ENCODE peak calls at places on chromosome 22, in ten cellular contexts. One of them, this sample, is unnamed.
A peak's percentile ranks its signal among the peaks of the same experiment; 100 is the strongest.

GRCh38 chr22:42410708-42411107 is 21.5 kb downstream of the NFAM1 start:
- DNase-seq in HS-5: no peak
- DNase-seq in EL: no peak
- DNase-seq in NCI-H774: no peak
- DNase-seq in stimulated activated CD4-positive, alpha-beta T cell treated with anti-CD3 and anti-CD28 coated beads, TNF-alpha, amount 100 ng/mL, for 24 hours: no peak
- DNase-seq in NCI-H1105: peak; percentile 34
- DNase-seq in mucosa of gallbladder: no peak
- DNase-seq in NCI-H1092 treated with DMSO at 0.1 percent for 48 hours: no peak
- DNase-seq in stimulated activated CD8-positive, alpha-beta memory T cell treated with anti-CD3 and anti-CD28 coated beads, Interleukin-15, amount 100 ng/mL, for 24 hours: no peak
- DNase-seq in T-helper 22 cell: no peak
- DNase-seq in this sample: no peak

GRCh38 chr22:19874307-19875060 is 19.8 kb upstream of the GNB1L start:
- DNase-seq in NCI-H1092 treated with DMSO at 0.1 percent for 48 hours: no peak
- DNase-seq in NCI-H774: no peak
- DNase-seq in stimulated activated CD4-positive, alpha-beta T cell treated with anti-CD3 and anti-CD28 coated beads, TNF-alpha, amount 100 ng/mL, for 24 hours: no peak
- DNase-seq in stimulated activated CD8-positive, alpha-beta memory T cell treated with anti-CD3 and anti-CD28 coated beads, Interleukin-15, amount 100 ng/mL, for 24 hours: no peak
- DNase-seq in T-helper 22 cell: no peak
- DNase-seq in mucosa of gallbladder: no peak
- DNase-seq in HS-5: no peak
- DNase-seq in EL: no peak
- DNase-seq in NCI-H1105: peak; percentile 49
- DNase-seq in this sample: peak; percentile 90

GRCh38 chr22:17191163-17191562 is 28.1 kb downstream of the ADA2 start:
- DNase-seq in EL: peak; percentile 76
- DNase-seq in stimulated activated CD8-positive, alpha-beta memory T cell treated with anti-CD3 and anti-CD28 coated beads, Interleukin-15, amount 100 ng/mL, for 24 hours: no peak
- DNase-seq in NCI-H774: no peak
- DNase-seq in NCI-H1092 treated with DMSO at 0.1 percent for 48 hours: no peak
- DNase-seq in stimulated activated CD4-positive, alpha-beta T cell treated with anti-CD3 and anti-CD28 coated beads, TNF-alpha, amount 100 ng/mL, for 24 hours: no peak
- DNase-seq in T-helper 22 cell: no peak
- DNase-seq in NCI-H1105: no peak
- DNase-seq in HS-5: no peak
- DNase-seq in mucosa of gallbladder: no peak
- DNase-seq in this sample: no peak

GRCh38 chr22:40006641-40007040 is 11.9 kb downstream of the FAM83F start:
- DNase-seq in NCI-H1092 treated with DMSO at 0.1 percent for 48 hours: no peak
- DNase-seq in T-helper 22 cell: no peak
- DNase-seq in EL: no peak
- DNase-seq in stimulated activated CD4-positive, alpha-beta T cell treated with anti-CD3 and anti-CD28 coated beads, TNF-alpha, amount 100 ng/mL, for 24 hours: no peak
- DNase-seq in mucosa of gallbladder: no peak
- DNase-seq in NCI-H1105: no peak
- DNase-seq in HS-5: no peak
- DNase-seq in NCI-H774: no peak
- DNase-seq in stimulated activated CD8-positive, alpha-beta memory T cell treated with anti-CD3 and anti-CD28 coated beads, Interleukin-15, amount 100 ng/mL, for 24 hours: no peak
- DNase-seq in this sample: no peak

GRCh38 chr22:35393116-35394010 is 6.6 kb upstream of the MCM5 start:
- DNase-seq in NCI-H774: no peak
- DNase-seq in stimulated activated CD8-positive, alpha-beta memory T cell treated with anti-CD3 and anti-CD28 coated beads, Interleukin-15, amount 100 ng/mL, for 24 hours: no peak
- DNase-seq in NCI-H1092 treated with DMSO at 0.1 percent for 48 hours: no peak
- DNase-seq in mucosa of gallbladder: no peak
- DNase-seq in stimulated activated CD4-positive, alpha-beta T cell treated with anti-CD3 and anti-CD28 coated beads, TNF-alpha, amount 100 ng/mL, for 24 hours: no peak
- DNase-seq in T-helper 22 cell: no peak
- DNase-seq in EL: no peak
- DNase-seq in NCI-H1105: no peak
- DNase-seq in HS-5: no peak
- DNase-seq in this sample: no peak

GRCh38 chr22:38032681-38033521 is 24.3 kb upstream of the PICK1 start:
- DNase-seq in T-helper 22 cell: no peak
- DNase-seq in NCI-H1092 treated with DMSO at 0.1 percent for 48 hours: no peak
- DNase-seq in EL: peak; percentile 88
- DNase-seq in HS-5: peak; percentile 56
- DNase-seq in NCI-H1105: no peak
- DNase-seq in NCI-H774: no peak
- DNase-seq in stimulated activated CD4-positive, alpha-beta T cell treated with anti-CD3 and anti-CD28 coated beads, TNF-alpha, amount 100 ng/mL, for 24 hours: no peak
- DNase-seq in mucosa of gallbladder: peak; percentile 35
- DNase-seq in stimulated activated CD8-positive, alpha-beta memory T cell treated with anti-CD3 and anti-CD28 coated beads, Interleukin-15, amount 100 ng/mL, for 24 hours: no peak
- DNase-seq in this sample: no peak

GRCh38 chr22:17910561-17911311 is 113.6 kb downstream of the MICAL3 start:
- DNase-seq in NCI-H774: no peak
- DNase-seq in HS-5: peak; percentile 88
- DNase-seq in T-helper 22 cell: no peak
- DNase-seq in NCI-H1092 treated with DMSO at 0.1 percent for 48 hours: no peak
- DNase-seq in NCI-H1105: no peak
- DNase-seq in stimulated activated CD4-positive, alpha-beta T cell treated with anti-CD3 and anti-CD28 coated beads, TNF-alpha, amount 100 ng/mL, for 24 hours: no peak
- DNase-seq in mucosa of gallbladder: peak; percentile 57
- DNase-seq in EL: peak; percentile 92
- DNase-seq in stimulated activated CD8-positive, alpha-beta memory T cell treated with anti-CD3 and anti-CD28 coated beads, Interleukin-15, amount 100 ng/mL, for 24 hours: no peak
- DNase-seq in this sample: no peak

GRCh38 chr22:37716708-37717107 is 19.9 kb downstream of the TRIOBP start:
- DNase-seq in EL: peak; percentile 55
- DNase-seq in NCI-H1105: no peak
- DNase-seq in stimulated activated CD4-positive, alpha-beta T cell treated with anti-CD3 and anti-CD28 coated beads, TNF-alpha, amount 100 ng/mL, for 24 hours: no peak
- DNase-seq in NCI-H1092 treated with DMSO at 0.1 percent for 48 hours: no peak
- DNase-seq in T-helper 22 cell: no peak
- DNase-seq in NCI-H774: no peak
- DNase-seq in HS-5: peak; percentile 84
- DNase-seq in stimulated activated CD8-positive, alpha-beta memory T cell treated with anti-CD3 and anti-CD28 coated beads, Interleukin-15, amount 100 ng/mL, for 24 hours: no peak
- DNase-seq in mucosa of gallbladder: no peak
- DNase-seq in this sample: no peak

GRCh38 chr22:42434283-42434682 is 2.1 kb upstream of the NFAM1 start:
- DNase-seq in HS-5: no peak
- DNase-seq in NCI-H774: no peak
- DNase-seq in NCI-H1105: peak; percentile 76
- DNase-seq in T-helper 22 cell: no peak
- DNase-seq in stimulated activated CD8-positive, alpha-beta memory T cell treated with anti-CD3 and anti-CD28 coated beads, Interleukin-15, amount 100 ng/mL, for 24 hours: no peak
- DNase-seq in EL: no peak
- DNase-seq in NCI-H1092 treated with DMSO at 0.1 percent for 48 hours: peak; percentile 68
- DNase-seq in stimulated activated CD4-positive, alpha-beta T cell treated with anti-CD3 and anti-CD28 coated beads, TNF-alpha, amount 100 ng/mL, for 24 hours: no peak
- DNase-seq in mucosa of gallbladder: no peak
- DNase-seq in this sample: no peak

GRCh38 chr22:30861131-30861530 is 107.4 kb downstream of the MORC2 start:
- DNase-seq in NCI-H774: no peak
- DNase-seq in NCI-H1105: no peak
- DNase-seq in HS-5: no peak
- DNase-seq in T-helper 22 cell: no peak
- DNase-seq in NCI-H1092 treated with DMSO at 0.1 percent for 48 hours: no peak
- DNase-seq in stimulated activated CD8-positive, alpha-beta memory T cell treated with anti-CD3 and anti-CD28 coated beads, Interleukin-15, amount 100 ng/mL, for 24 hours: no peak
- DNase-seq in stimulated activated CD4-positive, alpha-beta T cell treated with anti-CD3 and anti-CD28 coated beads, TNF-alpha, amount 100 ng/mL, for 24 hours: no peak
- DNase-seq in EL: no peak
- DNase-seq in mucosa of gallbladder: no peak
- DNase-seq in this sample: no peak

GRCh38 chr22:43964314-43964857 is 9.1 kb downstream of the SAMM50 start:
- DNase-seq in HS-5: no peak
- DNase-seq in mucosa of gallbladder: no peak
- DNase-seq in NCI-H774: no peak
- DNase-seq in stimulated activated CD8-positive, alpha-beta memory T cell treated with anti-CD3 and anti-CD28 coated beads, Interleukin-15, amount 100 ng/mL, for 24 hours: no peak
- DNase-seq in stimulated activated CD4-positive, alpha-beta T cell treated with anti-CD3 and anti-CD28 coated beads, TNF-alpha, amount 100 ng/mL, for 24 hours: no peak
- DNase-seq in EL: no peak
- DNase-seq in NCI-H1092 treated with DMSO at 0.1 percent for 48 hours: no peak
- DNase-seq in T-helper 22 cell: no peak
- DNase-seq in NCI-H1105: no peak
- DNase-seq in this sample: no peak

GRCh38 chr22:45537734-45538181 is 35.1 kb downstream of the FBLN1 start:
- DNase-seq in HS-5: no peak
- DNase-seq in NCI-H1092 treated with DMSO at 0.1 percent for 48 hours: peak; percentile 21
- DNase-seq in mucosa of gallbladder: peak; percentile 31
- DNase-seq in T-helper 22 cell: no peak
- DNase-seq in NCI-H1105: peak; percentile 88
- DNase-seq in EL: peak; percentile 87
- DNase-seq in NCI-H774: no peak
- DNase-seq in stimulated activated CD4-positive, alpha-beta T cell treated with anti-CD3 and anti-CD28 coated beads, TNF-alpha, amount 100 ng/mL, for 24 hours: no peak
- DNase-seq in stimulated activated CD8-positive, alpha-beta memory T cell treated with anti-CD3 and anti-CD28 coated beads, Interleukin-15, amount 100 ng/mL, for 24 hours: no peak
- DNase-seq in this sample: no peak

GRCh38 chr22:25759825-25760231 is 17.8 kb downstream of the MYO18B start:
- DNase-seq in stimulated activated CD4-positive, alpha-beta T cell treated with anti-CD3 and anti-CD28 coated beads, TNF-alpha, amount 100 ng/mL, for 24 hours: no peak
- DNase-seq in HS-5: peak; percentile 96
- DNase-seq in stimulated activated CD8-positive, alpha-beta memory T cell treated with anti-CD3 and anti-CD28 coated beads, Interleukin-15, amount 100 ng/mL, for 24 hours: no peak
- DNase-seq in mucosa of gallbladder: no peak
- DNase-seq in NCI-H1105: no peak
- DNase-seq in T-helper 22 cell: no peak
- DNase-seq in NCI-H774: no peak
- DNase-seq in NCI-H1092 treated with DMSO at 0.1 percent for 48 hours: no peak
- DNase-seq in EL: peak; percentile 97
- DNase-seq in this sample: no peak

GRCh38 chr22:26476705-26477340 is 6.8 kb downstream of the HPS4 start:
- DNase-seq in stimulated activated CD4-positive, alpha-beta T cell treated with anti-CD3 and anti-CD28 coated beads, TNF-alpha, amount 100 ng/mL, for 24 hours: no peak
- DNase-seq in stimulated activated CD8-positive, alpha-beta memory T cell treated with anti-CD3 and anti-CD28 coated beads, Interleukin-15, amount 100 ng/mL, for 24 hours: no peak
- DNase-seq in HS-5: no peak
- DNase-seq in EL: peak; percentile 80
- DNase-seq in NCI-H1105: no peak
- DNase-seq in NCI-H774: no peak
- DNase-seq in T-helper 22 cell: no peak
- DNase-seq in mucosa of gallbladder: no peak
- DNase-seq in NCI-H1092 treated with DMSO at 0.1 percent for 48 hours: no peak
- DNase-seq in this sample: no peak

GRCh38 chr22:40276877-40277823 is 69.2 kb upstream of the ADSL start:
- DNase-seq in NCI-H774: no peak
- DNase-seq in stimulated activated CD8-positive, alpha-beta memory T cell treated with anti-CD3 and anti-CD28 coated beads, Interleukin-15, amount 100 ng/mL, for 24 hours: no peak
- DNase-seq in HS-5: peak; percentile 16
- DNase-seq in NCI-H1092 treated with DMSO at 0.1 percent for 48 hours: no peak
- DNase-seq in stimulated activated CD4-positive, alpha-beta T cell treated with anti-CD3 and anti-CD28 coated beads, TNF-alpha, amount 100 ng/mL, for 24 hours: no peak
- DNase-seq in T-helper 22 cell: no peak
- DNase-seq in EL: peak; percentile 35
- DNase-seq in mucosa of gallbladder: no peak
- DNase-seq in NCI-H1105: no peak
- DNase-seq in this sample: no peak

GRCh38 chr22:28017558-28017820 is 98.4 kb upstream of the PITPNB start:
- DNase-seq in HS-5: no peak
- DNase-seq in stimulated activated CD8-positive, alpha-beta memory T cell treated with anti-CD3 and anti-CD28 coated beads, Interleukin-15, amount 100 ng/mL, for 24 hours: no peak
- DNase-seq in T-helper 22 cell: no peak
- DNase-seq in NCI-H774: no peak
- DNase-seq in NCI-H1105: no peak
- DNase-seq in stimulated activated CD4-positive, alpha-beta T cell treated with anti-CD3 and anti-CD28 coated beads, TNF-alpha, amount 100 ng/mL, for 24 hours: no peak
- DNase-seq in mucosa of gallbladder: no peak
- DNase-seq in NCI-H1092 treated with DMSO at 0.1 percent for 48 hours: no peak
- DNase-seq in EL: no peak
- DNase-seq in this sample: no peak

GRCh38 chr22:49207008-49207775 is 620.5 kb downstream of the BRD1 start:
- DNase-seq in EL: no peak
- DNase-seq in stimulated activated CD4-positive, alpha-beta T cell treated with anti-CD3 and anti-CD28 coated beads, TNF-alpha, amount 100 ng/mL, for 24 hours: no peak
- DNase-seq in HS-5: no peak
- DNase-seq in NCI-H1092 treated with DMSO at 0.1 percent for 48 hours: no peak
- DNase-seq in stimulated activated CD8-positive, alpha-beta memory T cell treated with anti-CD3 and anti-CD28 coated beads, Interleukin-15, amount 100 ng/mL, for 24 hours: no peak
- DNase-seq in mucosa of gallbladder: no peak
- DNase-seq in T-helper 22 cell: no peak
- DNase-seq in NCI-H1105: no peak
- DNase-seq in NCI-H774: no peak
- DNase-seq in this sample: no peak

GRCh38 chr22:42770941-42771647 is 50.4 kb upstream of the A4GALT start:
- DNase-seq in NCI-H1092 treated with DMSO at 0.1 percent for 48 hours: no peak
- DNase-seq in HS-5: no peak
- DNase-seq in mucosa of gallbladder: no peak
- DNase-seq in NCI-H774: no peak
- DNase-seq in T-helper 22 cell: no peak
- DNase-seq in EL: no peak
- DNase-seq in stimulated activated CD8-positive, alpha-beta memory T cell treated with anti-CD3 and anti-CD28 coated beads, Interleukin-15, amount 100 ng/mL, for 24 hours: no peak
- DNase-seq in stimulated activated CD4-positive, alpha-beta T cell treated with anti-CD3 and anti-CD28 coated beads, TNF-alpha, amount 100 ng/mL, for 24 hours: no peak
- DNase-seq in NCI-H1105: no peak
- DNase-seq in this sample: no peak

This sample was measured in lower lobe of right lung.